ENCODE peak calls at places on chromosome 15, in ten cellular contexts. One of them, this sample, is unnamed.

GRCh38 chr15:78681306-78682012 is 40.4 kb upstream of the CHRNB4 start:
- DNase-seq in stimulated activated CD4-positive, alpha-beta T cell treated with anti-CD3 and anti-CD28 coated beads, Interleukin-1b, Interleukin-23, amount 100 ng/mL, for 4 hours: no peak
- DNase-seq in fibroblast of the aortic adventitia: no peak
- DNase-seq in coronary artery: peak; percentile 26
- DNase-seq in germinal center: no peak
- DNase-seq in CD8-positive, alpha-beta memory T cell: no peak
- DNase-seq in AG04450: no peak
- DNase-seq in mesendoderm: peak; percentile 90
- DNase-seq in activated CD4-positive, alpha-beta T cell treated with anti-CD3 and anti-CD28 coated beads, Interleukin-2, amount 50 U/mL, for 4 hours: no peak
- DNase-seq in nucleus accumbens: no peak
- DNase-seq in this sample: no peak

GRCh38 chr15:79874242-79874641 is 22.6 kb downstream of the MTHFS start:
- DNase-seq in stimulated activated CD4-positive, alpha-beta T cell treated with anti-CD3 and anti-CD28 coated beads, Interleukin-1b, Interleukin-23, amount 100 ng/mL, for 4 hours: no peak
- DNase-seq in fibroblast of the aortic adventitia: peak; percentile 31
- DNase-seq in coronary artery: no peak
- DNase-seq in germinal center: no peak
- DNase-seq in CD8-positive, alpha-beta memory T cell: no peak
- DNase-seq in AG04450: no peak
- DNase-seq in mesendoderm: peak; percentile 50
- DNase-seq in activated CD4-positive, alpha-beta T cell treated with anti-CD3 and anti-CD28 coated beads, Interleukin-2, amount 50 U/mL, for 4 hours: no peak
- DNase-seq in nucleus accumbens: no peak
- DNase-seq in this sample: no peak

GRCh38 chr15:45719490-45719889 is 84.7 kb downstream of the SQOR start:
- DNase-seq in stimulated activated CD4-positive, alpha-beta T cell treated with anti-CD3 and anti-CD28 coated beads, Interleukin-1b, Interleukin-23, amount 100 ng/mL, for 4 hours: no peak
- DNase-seq in fibroblast of the aortic adventitia: no peak
- DNase-seq in coronary artery: no peak
- DNase-seq in germinal center: no peak
- DNase-seq in CD8-positive, alpha-beta memory T cell: no peak
- DNase-seq in AG04450: no peak
- DNase-seq in mesendoderm: peak; percentile 81
- DNase-seq in activated CD4-positive, alpha-beta T cell treated with anti-CD3 and anti-CD28 coated beads, Interleukin-2, amount 50 U/mL, for 4 hours: no peak
- DNase-seq in nucleus accumbens: no peak
- DNase-seq in this sample: no peak

GRCh38 chr15:40915679-40916078 is 13.5 kb upstream of the DLL4 start:
- DNase-seq in stimulated activated CD4-positive, alpha-beta T cell treated with anti-CD3 and anti-CD28 coated beads, Interleukin-1b, Interleukin-23, amount 100 ng/mL, for 4 hours: no peak
- DNase-seq in fibroblast of the aortic adventitia: no peak
- DNase-seq in coronary artery: no peak
- DNase-seq in germinal center: no peak
- DNase-seq in CD8-positive, alpha-beta memory T cell: no peak
- DNase-seq in AG04450: no peak
- DNase-seq in mesendoderm: no peak
- DNase-seq in activated CD4-positive, alpha-beta T cell treated with anti-CD3 and anti-CD28 coated beads, Interleukin-2, amount 50 U/mL, for 4 hours: no peak
- DNase-seq in nucleus accumbens: no peak
- DNase-seq in this sample: no peak

GRCh38 chr15:22786868-22787698 is 639 bp downstream of the NIPA1 start:
- DNase-seq in stimulated activated CD4-positive, alpha-beta T cell treated with anti-CD3 and anti-CD28 coated beads, Interleukin-1b, Interleukin-23, amount 100 ng/mL, for 4 hours: no peak
- DNase-seq in fibroblast of the aortic adventitia: peak; percentile 34
- DNase-seq in coronary artery: no peak
- DNase-seq in germinal center: no peak
- DNase-seq in CD8-positive, alpha-beta memory T cell: no peak
- DNase-seq in AG04450: no peak
- DNase-seq in mesendoderm: peak; percentile 59
- DNase-seq in activated CD4-positive, alpha-beta T cell treated with anti-CD3 and anti-CD28 coated beads, Interleukin-2, amount 50 U/mL, for 4 hours: no peak
- DNase-seq in nucleus accumbens: no peak
- DNase-seq in this sample: peak; percentile 31

GRCh38 chr15:28003302-28004037 is 95.6 kb downstream of the OCA2 start:
- DNase-seq in stimulated activated CD4-positive, alpha-beta T cell treated with anti-CD3 and anti-CD28 coated beads, Interleukin-1b, Interleukin-23, amount 100 ng/mL, for 4 hours: no peak
- DNase-seq in fibroblast of the aortic adventitia: no peak
- DNase-seq in coronary artery: no peak
- DNase-seq in germinal center: no peak
- DNase-seq in CD8-positive, alpha-beta memory T cell: no peak
- DNase-seq in AG04450: no peak
- DNase-seq in mesendoderm: no peak
- DNase-seq in activated CD4-positive, alpha-beta T cell treated with anti-CD3 and anti-CD28 coated beads, Interleukin-2, amount 50 U/mL, for 4 hours: no peak
- DNase-seq in nucleus accumbens: no peak
- DNase-seq in this sample: peak; percentile 3

GRCh38 chr15:70488002-70488605 is 275.3 kb downstream of the UACA start:
- DNase-seq in stimulated activated CD4-positive, alpha-beta T cell treated with anti-CD3 and anti-CD28 coated beads, Interleukin-1b, Interleukin-23, amount 100 ng/mL, for 4 hours: peak; percentile 73
- DNase-seq in fibroblast of the aortic adventitia: peak; percentile 84
- DNase-seq in coronary artery: peak; percentile 85
- DNase-seq in germinal center: peak; percentile 81
- DNase-seq in CD8-positive, alpha-beta memory T cell: peak; percentile 55
- DNase-seq in AG04450: no peak
- DNase-seq in mesendoderm: peak; percentile 71
- DNase-seq in activated CD4-positive, alpha-beta T cell treated with anti-CD3 and anti-CD28 coated beads, Interleukin-2, amount 50 U/mL, for 4 hours: peak; percentile 68
- DNase-seq in nucleus accumbens: no peak
- DNase-seq in this sample: peak; percentile 65

GRCh38 chr15:45179221-45179985 is 8.4 kb downstream of the SHF start:
- DNase-seq in stimulated activated CD4-positive, alpha-beta T cell treated with anti-CD3 and anti-CD28 coated beads, Interleukin-1b, Interleukin-23, amount 100 ng/mL, for 4 hours: peak; percentile 47
- DNase-seq in fibroblast of the aortic adventitia: no peak
- DNase-seq in coronary artery: no peak
- DNase-seq in germinal center: peak; percentile 65
- DNase-seq in CD8-positive, alpha-beta memory T cell: peak; percentile 33
- DNase-seq in AG04450: no peak
- DNase-seq in mesendoderm: peak; percentile 79
- DNase-seq in activated CD4-positive, alpha-beta T cell treated with anti-CD3 and anti-CD28 coated beads, Interleukin-2, amount 50 U/mL, for 4 hours: peak; percentile 47
- DNase-seq in nucleus accumbens: no peak
- DNase-seq in this sample: no peak

GRCh38 chr15:69557340-69558137 is 104.9 kb downstream of the RPLP1 start:
- DNase-seq in stimulated activated CD4-positive, alpha-beta T cell treated with anti-CD3 and anti-CD28 coated beads, Interleukin-1b, Interleukin-23, amount 100 ng/mL, for 4 hours: no peak
- DNase-seq in fibroblast of the aortic adventitia: peak; percentile 96
- DNase-seq in coronary artery: no peak
- DNase-seq in germinal center: no peak
- DNase-seq in CD8-positive, alpha-beta memory T cell: no peak
- DNase-seq in AG04450: peak; percentile 75
- DNase-seq in mesendoderm: peak; percentile 84
- DNase-seq in activated CD4-positive, alpha-beta T cell treated with anti-CD3 and anti-CD28 coated beads, Interleukin-2, amount 50 U/mL, for 4 hours: no peak
- DNase-seq in nucleus accumbens: no peak
- DNase-seq in this sample: no peak

GRCh38 chr15:78740904-78741274 is 70.4 kb downstream of the ADAMTS7 start:
- DNase-seq in stimulated activated CD4-positive, alpha-beta T cell treated with anti-CD3 and anti-CD28 coated beads, Interleukin-1b, Interleukin-23, amount 100 ng/mL, for 4 hours: no peak
- DNase-seq in fibroblast of the aortic adventitia: no peak
- DNase-seq in coronary artery: no peak
- DNase-seq in germinal center: no peak
- DNase-seq in CD8-positive, alpha-beta memory T cell: no peak
- DNase-seq in AG04450: no peak
- DNase-seq in mesendoderm: no peak
- DNase-seq in activated CD4-positive, alpha-beta T cell treated with anti-CD3 and anti-CD28 coated beads, Interleukin-2, amount 50 U/mL, for 4 hours: no peak
- DNase-seq in nucleus accumbens: no peak
- DNase-seq in this sample: no peak

GRCh38 chr15:71581406-71581930 is 228.9 kb upstream of the NR2E3 start:
- DNase-seq in stimulated activated CD4-positive, alpha-beta T cell treated with anti-CD3 and anti-CD28 coated beads, Interleukin-1b, Interleukin-23, amount 100 ng/mL, for 4 hours: no peak
- DNase-seq in fibroblast of the aortic adventitia: peak; percentile 19
- DNase-seq in coronary artery: no peak
- DNase-seq in germinal center: no peak
- DNase-seq in CD8-positive, alpha-beta memory T cell: no peak
- DNase-seq in AG04450: no peak
- DNase-seq in mesendoderm: no peak
- DNase-seq in activated CD4-positive, alpha-beta T cell treated with anti-CD3 and anti-CD28 coated beads, Interleukin-2, amount 50 U/mL, for 4 hours: no peak
- DNase-seq in nucleus accumbens: no peak
- DNase-seq in this sample: no peak

GRCh38 chr15:92327033-92327432 is 66.6 kb upstream of the ST8SIA2 start:
- DNase-seq in stimulated activated CD4-positive, alpha-beta T cell treated with anti-CD3 and anti-CD28 coated beads, Interleukin-1b, Interleukin-23, amount 100 ng/mL, for 4 hours: no peak
- DNase-seq in fibroblast of the aortic adventitia: no peak
- DNase-seq in coronary artery: no peak
- DNase-seq in germinal center: no peak
- DNase-seq in CD8-positive, alpha-beta memory T cell: no peak
- DNase-seq in AG04450: no peak
- DNase-seq in mesendoderm: no peak
- DNase-seq in activated CD4-positive, alpha-beta T cell treated with anti-CD3 and anti-CD28 coated beads, Interleukin-2, amount 50 U/mL, for 4 hours: no peak
- DNase-seq in nucleus accumbens: no peak
- DNase-seq in this sample: no peak

GRCh38 chr15:89364341-89364740 is 29.7 kb upstream of the POLG start:
- DNase-seq in stimulated activated CD4-positive, alpha-beta T cell treated with anti-CD3 and anti-CD28 coated beads, Interleukin-1b, Interleukin-23, amount 100 ng/mL, for 4 hours: no peak
- DNase-seq in fibroblast of the aortic adventitia: no peak
- DNase-seq in coronary artery: no peak
- DNase-seq in germinal center: no peak
- DNase-seq in CD8-positive, alpha-beta memory T cell: no peak
- DNase-seq in AG04450: no peak
- DNase-seq in mesendoderm: no peak
- DNase-seq in activated CD4-positive, alpha-beta T cell treated with anti-CD3 and anti-CD28 coated beads, Interleukin-2, amount 50 U/mL, for 4 hours: no peak
- DNase-seq in nucleus accumbens: no peak
- DNase-seq in this sample: no peak

GRCh38 chr15:75235051-75235673 is 23.0 kb upstream of the GOLGA6C start:
- DNase-seq in stimulated activated CD4-positive, alpha-beta T cell treated with anti-CD3 and anti-CD28 coated beads, Interleukin-1b, Interleukin-23, amount 100 ng/mL, for 4 hours: no peak
- DNase-seq in fibroblast of the aortic adventitia: no peak
- DNase-seq in coronary artery: no peak
- DNase-seq in germinal center: no peak
- DNase-seq in CD8-positive, alpha-beta memory T cell: no peak
- DNase-seq in AG04450: no peak
- DNase-seq in mesendoderm: no peak
- DNase-seq in activated CD4-positive, alpha-beta T cell treated with anti-CD3 and anti-CD28 coated beads, Interleukin-2, amount 50 U/mL, for 4 hours: no peak
- DNase-seq in nucleus accumbens: no peak
- DNase-seq in this sample: no peak

GRCh38 chr15:82951472-82952155 is 906 bp downstream of the HOMER2 start:
- DNase-seq in stimulated activated CD4-positive, alpha-beta T cell treated with anti-CD3 and anti-CD28 coated beads, Interleukin-1b, Interleukin-23, amount 100 ng/mL, for 4 hours: no peak
- DNase-seq in fibroblast of the aortic adventitia: no peak
- DNase-seq in coronary artery: no peak
- DNase-seq in germinal center: no peak
- DNase-seq in CD8-positive, alpha-beta memory T cell: no peak
- DNase-seq in AG04450: no peak
- DNase-seq in mesendoderm: no peak
- DNase-seq in activated CD4-positive, alpha-beta T cell treated with anti-CD3 and anti-CD28 coated beads, Interleukin-2, amount 50 U/mL, for 4 hours: no peak
- DNase-seq in nucleus accumbens: no peak
- DNase-seq in this sample: no peak

GRCh38 chr15:32104061-32104980 is 74.0 kb downstream of the CHRNA7 start:
- DNase-seq in stimulated activated CD4-positive, alpha-beta T cell treated with anti-CD3 and anti-CD28 coated beads, Interleukin-1b, Interleukin-23, amount 100 ng/mL, for 4 hours: no peak
- DNase-seq in fibroblast of the aortic adventitia: no peak
- DNase-seq in coronary artery: no peak
- DNase-seq in germinal center: no peak
- DNase-seq in CD8-positive, alpha-beta memory T cell: no peak
- DNase-seq in AG04450: no peak
- DNase-seq in mesendoderm: no peak
- DNase-seq in activated CD4-positive, alpha-beta T cell treated with anti-CD3 and anti-CD28 coated beads, Interleukin-2, amount 50 U/mL, for 4 hours: no peak
- DNase-seq in nucleus accumbens: no peak
- DNase-seq in this sample: no peak

GRCh38 chr15:40471105-40471777 is 457 bp downstream of the CHST14 start:
- DNase-seq in stimulated activated CD4-positive, alpha-beta T cell treated with anti-CD3 and anti-CD28 coated beads, Interleukin-1b, Interleukin-23, amount 100 ng/mL, for 4 hours: no peak
- DNase-seq in fibroblast of the aortic adventitia: no peak
- DNase-seq in coronary artery: no peak
- DNase-seq in germinal center: no peak
- DNase-seq in CD8-positive, alpha-beta memory T cell: no peak
- DNase-seq in AG04450: no peak
- DNase-seq in mesendoderm: peak; percentile 46
- DNase-seq in activated CD4-positive, alpha-beta T cell treated with anti-CD3 and anti-CD28 coated beads, Interleukin-2, amount 50 U/mL, for 4 hours: no peak
- DNase-seq in nucleus accumbens: no peak
- DNase-seq in this sample: no peak

GRCh38 chr15:68379759-68380290 is 52.1 kb downstream of the ITGA11 start:
- DNase-seq in stimulated activated CD4-positive, alpha-beta T cell treated with anti-CD3 and anti-CD28 coated beads, Interleukin-1b, Interleukin-23, amount 100 ng/mL, for 4 hours: no peak
- DNase-seq in fibroblast of the aortic adventitia: peak; percentile 63
- DNase-seq in coronary artery: peak; percentile 45
- DNase-seq in germinal center: no peak
- DNase-seq in CD8-positive, alpha-beta memory T cell: no peak
- DNase-seq in AG04450: peak; percentile 61
- DNase-seq in mesendoderm: no peak
- DNase-seq in activated CD4-positive, alpha-beta T cell treated with anti-CD3 and anti-CD28 coated beads, Interleukin-2, amount 50 U/mL, for 4 hours: no peak
- DNase-seq in nucleus accumbens: no peak
- DNase-seq in this sample: peak; percentile 4

GRCh38 chr15:64651573-64652260 is 123.7 kb downstream of the RBPMS2 start:
- DNase-seq in stimulated activated CD4-positive, alpha-beta T cell treated with anti-CD3 and anti-CD28 coated beads, Interleukin-1b, Interleukin-23, amount 100 ng/mL, for 4 hours: peak; percentile 27
- DNase-seq in fibroblast of the aortic adventitia: no peak
- DNase-seq in coronary artery: no peak
- DNase-seq in germinal center: peak; percentile 68
- DNase-seq in CD8-positive, alpha-beta memory T cell: peak; percentile 10
- DNase-seq in AG04450: no peak
- DNase-seq in mesendoderm: peak; percentile 67
- DNase-seq in activated CD4-positive, alpha-beta T cell treated with anti-CD3 and anti-CD28 coated beads, Interleukin-2, amount 50 U/mL, for 4 hours: peak; percentile 17
- DNase-seq in nucleus accumbens: no peak
- DNase-seq in this sample: no peak

GRCh38 chr15:58900628-58901027 is 32.9 kb downstream of the SLTM start:
- DNase-seq in stimulated activated CD4-positive, alpha-beta T cell treated with anti-CD3 and anti-CD28 coated beads, Interleukin-1b, Interleukin-23, amount 100 ng/mL, for 4 hours: no peak
- DNase-seq in fibroblast of the aortic adventitia: no peak
- DNase-seq in coronary artery: no peak
- DNase-seq in germinal center: no peak
- DNase-seq in CD8-positive, alpha-beta memory T cell: no peak
- DNase-seq in AG04450: no peak
- DNase-seq in mesendoderm: no peak
- DNase-seq in activated CD4-positive, alpha-beta T cell treated with anti-CD3 and anti-CD28 coated beads, Interleukin-2, amount 50 U/mL, for 4 hours: no peak
- DNase-seq in nucleus accumbens: no peak
- DNase-seq in this sample: no peak

GRCh38 chr15:31098491-31098917 is 3.0 kb downstream of the TRPM1 start:
- DNase-seq in stimulated activated CD4-positive, alpha-beta T cell treated with anti-CD3 and anti-CD28 coated beads, Interleukin-1b, Interleukin-23, amount 100 ng/mL, for 4 hours: no peak
- DNase-seq in fibroblast of the aortic adventitia: no peak
- DNase-seq in coronary artery: no peak
- DNase-seq in germinal center: no peak
- DNase-seq in CD8-positive, alpha-beta memory T cell: no peak
- DNase-seq in AG04450: no peak
- DNase-seq in mesendoderm: no peak
- DNase-seq in activated CD4-positive, alpha-beta T cell treated with anti-CD3 and anti-CD28 coated beads, Interleukin-2, amount 50 U/mL, for 4 hours: no peak
- DNase-seq in nucleus accumbens: no peak
- DNase-seq in this sample: no peak

GRCh38 chr15:68644088-68644904 is 65.5 kb downstream of the CORO2B start:
- DNase-seq in stimulated activated CD4-positive, alpha-beta T cell treated with anti-CD3 and anti-CD28 coated beads, Interleukin-1b, Interleukin-23, amount 100 ng/mL, for 4 hours: no peak
- DNase-seq in fibroblast of the aortic adventitia: peak; percentile 89
- DNase-seq in coronary artery: peak; percentile 46
- DNase-seq in germinal center: no peak
- DNase-seq in CD8-positive, alpha-beta memory T cell: no peak
- DNase-seq in AG04450: peak; percentile 26
- DNase-seq in mesendoderm: peak; percentile 58
- DNase-seq in activated CD4-positive, alpha-beta T cell treated with anti-CD3 and anti-CD28 coated beads, Interleukin-2, amount 50 U/mL, for 4 hours: no peak
- DNase-seq in nucleus accumbens: no peak
- DNase-seq in this sample: no peak

GRCh38 chr15:66946578-66947164 is 118.7 kb upstream of the SMAD3 start:
- DNase-seq in stimulated activated CD4-positive, alpha-beta T cell treated with anti-CD3 and anti-CD28 coated beads, Interleukin-1b, Interleukin-23, amount 100 ng/mL, for 4 hours: peak; percentile 75
- DNase-seq in fibroblast of the aortic adventitia: peak; percentile 77
- DNase-seq in coronary artery: no peak
- DNase-seq in germinal center: peak; percentile 80
- DNase-seq in CD8-positive, alpha-beta memory T cell: peak; percentile 50
- DNase-seq in AG04450: no peak
- DNase-seq in mesendoderm: peak; percentile 76
- DNase-seq in activated CD4-positive, alpha-beta T cell treated with anti-CD3 and anti-CD28 coated beads, Interleukin-2, amount 50 U/mL, for 4 hours: peak; percentile 69
- DNase-seq in nucleus accumbens: peak; percentile 9
- DNase-seq in this sample: peak; percentile 63

GRCh38 chr15:40409366-40409765 is 3.8 kb downstream of the IVD start:
- DNase-seq in stimulated activated CD4-positive, alpha-beta T cell treated with anti-CD3 and anti-CD28 coated beads, Interleukin-1b, Interleukin-23, amount 100 ng/mL, for 4 hours: no peak
- DNase-seq in fibroblast of the aortic adventitia: no peak
- DNase-seq in coronary artery: no peak
- DNase-seq in germinal center: no peak
- DNase-seq in CD8-positive, alpha-beta memory T cell: no peak
- DNase-seq in AG04450: no peak
- DNase-seq in mesendoderm: no peak
- DNase-seq in activated CD4-positive, alpha-beta T cell treated with anti-CD3 and anti-CD28 coated beads, Interleukin-2, amount 50 U/mL, for 4 hours: no peak
- DNase-seq in nucleus accumbens: no peak
- DNase-seq in this sample: no peak

GRCh38 chr15:89761009-89761831 is 10.2 kb upstream of the MESP1 start:
- DNase-seq in stimulated activated CD4-positive, alpha-beta T cell treated with anti-CD3 and anti-CD28 coated beads, Interleukin-1b, Interleukin-23, amount 100 ng/mL, for 4 hours: no peak
- DNase-seq in fibroblast of the aortic adventitia: no peak
- DNase-seq in coronary artery: no peak
- DNase-seq in germinal center: no peak
- DNase-seq in CD8-positive, alpha-beta memory T cell: no peak
- DNase-seq in AG04450: no peak
- DNase-seq in mesendoderm: no peak
- DNase-seq in activated CD4-positive, alpha-beta T cell treated with anti-CD3 and anti-CD28 coated beads, Interleukin-2, amount 50 U/mL, for 4 hours: no peak
- DNase-seq in nucleus accumbens: no peak
- DNase-seq in this sample: no peak

GRCh38 chr15:70094690-70095311 is 2.9 kb downstream of the TLE3 start:
- DNase-seq in stimulated activated CD4-positive, alpha-beta T cell treated with anti-CD3 and anti-CD28 coated beads, Interleukin-1b, Interleukin-23, amount 100 ng/mL, for 4 hours: no peak
- DNase-seq in fibroblast of the aortic adventitia: no peak
- DNase-seq in coronary artery: no peak
- DNase-seq in germinal center: no peak
- DNase-seq in CD8-positive, alpha-beta memory T cell: no peak
- DNase-seq in AG04450: no peak
- DNase-seq in mesendoderm: no peak
- DNase-seq in activated CD4-positive, alpha-beta T cell treated with anti-CD3 and anti-CD28 coated beads, Interleukin-2, amount 50 U/mL, for 4 hours: no peak
- DNase-seq in nucleus accumbens: no peak
- DNase-seq in this sample: no peak

GRCh38 chr15:101438482-101439284 is 50.8 kb downstream of the PCSK6 start:
- DNase-seq in stimulated activated CD4-positive, alpha-beta T cell treated with anti-CD3 and anti-CD28 coated beads, Interleukin-1b, Interleukin-23, amount 100 ng/mL, for 4 hours: no peak
- DNase-seq in fibroblast of the aortic adventitia: no peak
- DNase-seq in coronary artery: peak; percentile 24
- DNase-seq in germinal center: no peak
- DNase-seq in CD8-positive, alpha-beta memory T cell: no peak
- DNase-seq in AG04450: no peak
- DNase-seq in mesendoderm: no peak
- DNase-seq in activated CD4-positive, alpha-beta T cell treated with anti-CD3 and anti-CD28 coated beads, Interleukin-2, amount 50 U/mL, for 4 hours: no peak
- DNase-seq in nucleus accumbens: no peak
- DNase-seq in this sample: no peak

This sample was measured in activated T-helper 2 cell treated with anti-CD3 and anti-CD28 coated beads, Interferon-gamma antibody, Interleukin-2, Interleukin-4, amounts not matched to agents 10 μg/mL and 5 μg/mL and 100 μg/mL, durations not matched to agents 14 hours and 24 hours and 36 hours.